ENCODE peak calls at places on chromosomes 1 and 21, in nine cellular contexts. C is heart left ventricle, X is ovary, T is sigmoid colon, W is adrenal gland, Z is body of pancreas, I is tibial nerve, A is testis, H is A549. K is an unnamed sample.

GRCh38 chr1:39957299-39958020 is 2.5 kb downstream of the MFSD2A start:
- DNase-seq in C (no peak), X (no peak), T (no peak), W (no peak), Z (no peak), I (no peak), A (peak), H (no peak), K (no peak)

GRCh38 chr1:38026592-38027200 is 14.2 kb downstream of the UTP11 start:
- DNase-seq in C (no peak), X (peak), T (no peak), W (peak), Z (peak), I (no peak), A (peak), H (peak), K (no peak)

GRCh38 chr1:32767641-32768040 is 49.5 kb downstream of the YARS1 start:
- DNase-seq in C (no peak), X (peak), T (no peak), W (peak), Z (no peak), I (no peak), A (no peak), H (peak), K (no peak)

GRCh38 chr1:212013672-212014071 is 21.7 kb downstream of the INTS7 start:
- DNase-seq in C (no peak), X (no peak), T (no peak), W (no peak), Z (no peak), I (no peak), A (no peak), H (no peak), K (no peak)

GRCh38 chr1:208027861-208028260 is 116.9 kb upstream of the CD34 start:
- DNase-seq in C (no peak), X (no peak), T (no peak), W (no peak), Z (no peak), I (no peak), A (no peak), H (no peak), K (no peak)

GRCh38 chr1:215631489-215631888 is 64.4 kb downstream of the KCTD3 start:
- DNase-seq in C (no peak), X (peak), T (no peak), W (peak), Z (peak), I (no peak), A (no peak), H (peak), K (peak)

GRCh38 chr1:106620521-106620954 is 435.9 kb upstream of the PRMT6 start:
- DNase-seq in C (no peak), X (no peak), T (peak), W (no peak), Z (no peak), I (no peak), A (no peak), H (no peak), K (peak)

GRCh38 chr1:153395136-153395685 is 4.3 kb upstream of the S100A8 start:
- DNase-seq in C (no peak), X (no peak), T (no peak), W (no peak), Z (no peak), I (no peak), A (no peak), H (no peak), K (no peak)

GRCh38 chr1:101282314-101283087 is 45.7 kb downstream of the S1PR1 start:
- DNase-seq in C (no peak), X (no peak), T (no peak), W (no peak), Z (no peak), I (no peak), A (no peak), H (no peak), K (no peak)

GRCh38 chr1:226675720-226676357 is 63.2 kb downstream of the ITPKB start:
- DNase-seq in C (no peak), X (no peak), T (peak), W (no peak), Z (no peak), I (no peak), A (no peak), H (no peak), K (no peak)

GRCh38 chr21:44301093-44301492 is 1.2 kb downstream of the PFKL start:
- DNase-seq in C (no peak), X (no peak), T (no peak), W (no peak), Z (no peak), I (no peak), A (no peak), H (no peak), K (no peak)

GRCh38 chr21:44299458-44300261 is at the start of gene PFKL:
- DNase-seq in C (peak), X (peak), T (peak), W (peak), Z (peak), I (peak), A (peak), H (peak), K (peak)

GRCh38 chr21:44301961-44302406 is 2.1 kb downstream of the PFKL start:
- DNase-seq in C (no peak), X (no peak), T (no peak), W (no peak), Z (peak), I (no peak), A (no peak), H (no peak), K (no peak)

GRCh38 chr21:44299085-44299457 is 782 bp upstream of the PFKL start:
- DNase-seq in C (no peak), X (no peak), T (no peak), W (no peak), Z (no peak), I (no peak), A (no peak), H (no peak), K (no peak)

GRCh38 chr21:44300262-44300959 is 558 bp downstream of the PFKL start:
- DNase-seq in C (peak), X (peak), T (peak), W (peak), Z (peak), I (peak), A (peak), H (peak), K (peak)
- TF ChIP-seq POLR2A in C (no peak), X (no peak), T (no peak), W (peak), Z (peak), I (no peak), A (no peak), H (no peak), K (peak)

GRCh38 chr1:206606867-206607266 is 5.4 kb downstream of the EIF2D start:
- DNase-seq in C (no peak), X (no peak), T (no peak), W (no peak), Z (no peak), I (no peak), A (no peak), H (peak), K (no peak)
- TF ChIP-seq CTCF in C (no peak), X (peak), T (no peak), W (peak), Z (peak), I (peak), A (no peak), H (peak), K (peak)

GRCh38 chr21:17491716-17492414 is 21.0 kb upstream of the CXADR start:
- DNase-seq in C (no peak), X (no peak), T (no peak), W (peak), Z (peak), I (peak), A (no peak), H (peak), K (no peak)
- H3K4me3 ChIP-seq in C (no peak), X (no peak), T (no peak), W (no peak), Z (no peak), I (no peak), A (no peak), H (no peak), K (no peak)

GRCh38 chr1:25994402-25994801 is 3.5 kb downstream of the PAFAH2 start:
- DNase-seq in C (no peak), X (no peak), T (no peak), W (no peak), Z (no peak), I (no peak), A (no peak), H (no peak), K (no peak)
- TF ChIP-seq POLR2A in C (no peak), X (no peak), T (no peak), W (no peak), Z (no peak), I (no peak), A (no peak), H (no peak), K (no peak)

K was measured in right lobe of liver.